ENCODE peak calls at places on chromosome 13, in seven cellular contexts. One of them, this sample, is unnamed.

GRCh38 chr13:36966404-36966803 is 32.7 kb downstream of the ALG5 start:
- DNase-seq in T-cell: no peak
- DNase-seq in endodermal cell: no peak
- DNase-seq in cardiac fibroblast: no peak
- DNase-seq in activated T-helper 2 cell treated with anti-CD3 and anti-CD28 coated beads, Interferon-gamma antibody, Interleukin-2, Interleukin-4, amounts not matched to agents 10 μg/mL and 5 μg/mL and 100 μg/mL, durations not matched to agents 14 hours and 24 hours and 36 hours: no peak
- DNase-seq in T-helper 2 cell: no peak
- DNase-seq in left ventricle myocardium inferior: no peak
- DNase-seq in this sample: no peak

GRCh38 chr13:110869231-110869804 is 45.6 kb downstream of the ANKRD10 start:
- DNase-seq in left ventricle myocardium inferior: no peak
- DNase-seq in cardiac fibroblast: no peak
- DNase-seq in endodermal cell: peak
- DNase-seq in activated T-helper 2 cell treated with anti-CD3 and anti-CD28 coated beads, Interferon-gamma antibody, Interleukin-2, Interleukin-4, amounts not matched to agents 10 μg/mL and 5 μg/mL and 100 μg/mL, durations not matched to agents 14 hours and 24 hours and 36 hours: no peak
- DNase-seq in T-helper 2 cell: no peak
- DNase-seq in T-cell: no peak
- DNase-seq in this sample: no peak

GRCh38 chr13:82636119-82636518 is 1246.2 kb downstream of the SLITRK1 start:
- DNase-seq in endodermal cell: no peak
- DNase-seq in cardiac fibroblast: peak
- DNase-seq in activated T-helper 2 cell treated with anti-CD3 and anti-CD28 coated beads, Interferon-gamma antibody, Interleukin-2, Interleukin-4, amounts not matched to agents 10 μg/mL and 5 μg/mL and 100 μg/mL, durations not matched to agents 14 hours and 24 hours and 36 hours: no peak
- DNase-seq in T-helper 2 cell: no peak
- DNase-seq in left ventricle myocardium inferior: no peak
- DNase-seq in T-cell: no peak
- DNase-seq in this sample: no peak

GRCh38 chr13:21812192-21812626 is 141.3 kb downstream of the FGF9 start:
- DNase-seq in activated T-helper 2 cell treated with anti-CD3 and anti-CD28 coated beads, Interferon-gamma antibody, Interleukin-2, Interleukin-4, amounts not matched to agents 10 μg/mL and 5 μg/mL and 100 μg/mL, durations not matched to agents 14 hours and 24 hours and 36 hours: no peak
- DNase-seq in T-helper 2 cell: no peak
- DNase-seq in left ventricle myocardium inferior: no peak
- DNase-seq in endodermal cell: no peak
- DNase-seq in T-cell: no peak
- DNase-seq in cardiac fibroblast: no peak
- DNase-seq in this sample: no peak

GRCh38 chr13:93646247-93646646 is 419.6 kb downstream of the GPC6 start:
- DNase-seq in left ventricle myocardium inferior: no peak
- DNase-seq in cardiac fibroblast: peak
- DNase-seq in endodermal cell: no peak
- DNase-seq in T-helper 2 cell: no peak
- DNase-seq in T-cell: no peak
- DNase-seq in activated T-helper 2 cell treated with anti-CD3 and anti-CD28 coated beads, Interferon-gamma antibody, Interleukin-2, Interleukin-4, amounts not matched to agents 10 μg/mL and 5 μg/mL and 100 μg/mL, durations not matched to agents 14 hours and 24 hours and 36 hours: no peak
- DNase-seq in this sample: no peak

GRCh38 chr13:36454121-36454520 is 21.8 kb downstream of the CCNA1 start:
- DNase-seq in cardiac fibroblast: no peak
- DNase-seq in activated T-helper 2 cell treated with anti-CD3 and anti-CD28 coated beads, Interferon-gamma antibody, Interleukin-2, Interleukin-4, amounts not matched to agents 10 μg/mL and 5 μg/mL and 100 μg/mL, durations not matched to agents 14 hours and 24 hours and 36 hours: no peak
- DNase-seq in T-cell: no peak
- DNase-seq in endodermal cell: no peak
- DNase-seq in T-helper 2 cell: no peak
- DNase-seq in left ventricle myocardium inferior: no peak
- DNase-seq in this sample: no peak

GRCh38 chr13:113664751-113665581 is 2.1 kb upstream of the GRK1 start:
- DNase-seq in endodermal cell: peak
- DNase-seq in left ventricle myocardium inferior: peak
- DNase-seq in activated T-helper 2 cell treated with anti-CD3 and anti-CD28 coated beads, Interferon-gamma antibody, Interleukin-2, Interleukin-4, amounts not matched to agents 10 μg/mL and 5 μg/mL and 100 μg/mL, durations not matched to agents 14 hours and 24 hours and 36 hours: no peak
- DNase-seq in T-helper 2 cell: no peak
- DNase-seq in T-cell: no peak
- DNase-seq in cardiac fibroblast: no peak
- DNase-seq in this sample: no peak

GRCh38 chr13:49353908-49354307 is 90.0 kb downstream of the CAB39L start:
- DNase-seq in cardiac fibroblast: no peak
- DNase-seq in endodermal cell: no peak
- DNase-seq in T-cell: no peak
- DNase-seq in left ventricle myocardium inferior: no peak
- DNase-seq in activated T-helper 2 cell treated with anti-CD3 and anti-CD28 coated beads, Interferon-gamma antibody, Interleukin-2, Interleukin-4, amounts not matched to agents 10 μg/mL and 5 μg/mL and 100 μg/mL, durations not matched to agents 14 hours and 24 hours and 36 hours: no peak
- DNase-seq in T-helper 2 cell: no peak
- DNase-seq in this sample: no peak

GRCh38 chr13:27172495-27172842 is 858 bp upstream of the USP12 start:
- DNase-seq in left ventricle myocardium inferior: no peak
- DNase-seq in activated T-helper 2 cell treated with anti-CD3 and anti-CD28 coated beads, Interferon-gamma antibody, Interleukin-2, Interleukin-4, amounts not matched to agents 10 μg/mL and 5 μg/mL and 100 μg/mL, durations not matched to agents 14 hours and 24 hours and 36 hours: no peak
- DNase-seq in T-cell: no peak
- DNase-seq in endodermal cell: no peak
- DNase-seq in T-helper 2 cell: peak
- DNase-seq in cardiac fibroblast: peak
- DNase-seq in this sample: no peak

GRCh38 chr13:39600766-39601165 is 2.2 kb downstream of the LHFPL6 start:
- DNase-seq in endodermal cell: peak
- DNase-seq in T-cell: no peak
- DNase-seq in cardiac fibroblast: peak
- DNase-seq in activated T-helper 2 cell treated with anti-CD3 and anti-CD28 coated beads, Interferon-gamma antibody, Interleukin-2, Interleukin-4, amounts not matched to agents 10 μg/mL and 5 μg/mL and 100 μg/mL, durations not matched to agents 14 hours and 24 hours and 36 hours: no peak
- DNase-seq in left ventricle myocardium inferior: peak
- DNase-seq in T-helper 2 cell: no peak
- DNase-seq in this sample: no peak

GRCh38 chr13:64756621-64757020 is 2473.5 kb downstream of the PCDH9 start:
- DNase-seq in activated T-helper 2 cell treated with anti-CD3 and anti-CD28 coated beads, Interferon-gamma antibody, Interleukin-2, Interleukin-4, amounts not matched to agents 10 μg/mL and 5 μg/mL and 100 μg/mL, durations not matched to agents 14 hours and 24 hours and 36 hours: no peak
- DNase-seq in cardiac fibroblast: no peak
- DNase-seq in T-cell: no peak
- DNase-seq in left ventricle myocardium inferior: no peak
- DNase-seq in endodermal cell: no peak
- DNase-seq in T-helper 2 cell: no peak
- DNase-seq in this sample: no peak

GRCh38 chr13:24713022-24713421 is 32.8 kb downstream of the ATP12A start:
- DNase-seq in left ventricle myocardium inferior: peak
- DNase-seq in cardiac fibroblast: peak
- DNase-seq in endodermal cell: no peak
- DNase-seq in T-cell: no peak
- DNase-seq in activated T-helper 2 cell treated with anti-CD3 and anti-CD28 coated beads, Interferon-gamma antibody, Interleukin-2, Interleukin-4, amounts not matched to agents 10 μg/mL and 5 μg/mL and 100 μg/mL, durations not matched to agents 14 hours and 24 hours and 36 hours: no peak
- DNase-seq in T-helper 2 cell: no peak
- DNase-seq in this sample: no peak

GRCh38 chr13:97429681-97430081 is 4.3 kb upstream of the RAP2A start:
- DNase-seq in T-helper 2 cell: no peak
- DNase-seq in T-cell: no peak
- DNase-seq in cardiac fibroblast: peak
- DNase-seq in left ventricle myocardium inferior: no peak
- DNase-seq in activated T-helper 2 cell treated with anti-CD3 and anti-CD28 coated beads, Interferon-gamma antibody, Interleukin-2, Interleukin-4, amounts not matched to agents 10 μg/mL and 5 μg/mL and 100 μg/mL, durations not matched to agents 14 hours and 24 hours and 36 hours: no peak
- DNase-seq in endodermal cell: no peak
- DNase-seq in this sample: no peak

GRCh38 chr13:91058066-91058465 is 289.4 kb upstream of the MIR17HG start:
- DNase-seq in left ventricle myocardium inferior: no peak
- DNase-seq in activated T-helper 2 cell treated with anti-CD3 and anti-CD28 coated beads, Interferon-gamma antibody, Interleukin-2, Interleukin-4, amounts not matched to agents 10 μg/mL and 5 μg/mL and 100 μg/mL, durations not matched to agents 14 hours and 24 hours and 36 hours: no peak
- DNase-seq in endodermal cell: peak
- DNase-seq in cardiac fibroblast: peak
- DNase-seq in T-helper 2 cell: no peak
- DNase-seq in T-cell: no peak
- DNase-seq in this sample: no peak